ENCODE peak calls at places on chromosomes 13 and 19, in six cellular contexts. R, Q, T, V, L and K are unnamed samples.
A peak's percentile ranks its signal among the peaks of the same experiment; 100 is the strongest.

GRCh38 chr19:10006335-10006708 is 4.0 kb downstream of the COL5A3 start:
- DNase-seq in T (peak; percentile 72), Q (peak; percentile 62), R (no peak), L (no peak), V (no peak), K (peak; percentile 60)

GRCh38 chr13:41643502-41643901 is 186.2 kb downstream of the RGCC start:
- DNase-seq in L (no peak), T (no peak), R (no peak), Q (no peak), V (no peak), K (no peak)

GRCh38 chr13:23414682-23415081 is 18.8 kb downstream of the SACS start:
- DNase-seq in L (no peak), T (no peak), V (no peak), Q (no peak), R (no peak), K (no peak)

GRCh38 chr19:3183721-3184641 is 1.7 kb upstream of the NCLN start:
- DNase-seq in L (no peak), T (no peak), R (no peak), V (no peak), Q (no peak), K (no peak)

GRCh38 chr13:62287764-62288163 is 872.1 kb upstream of the PCDH20 start:
- DNase-seq in T (no peak), Q (no peak), R (no peak), V (no peak), L (no peak), K (no peak)

GRCh38 chr19:48842744-48843162 is 6.5 kb upstream of the HSD17B14 start:
- DNase-seq in L (no peak), T (peak; percentile 37), Q (peak; percentile 62), R (no peak), V (no peak), K (peak; percentile 63)

GRCh38 chr13:40576369-40576768 is 90.1 kb downstream of the FOXO1 start:
- DNase-seq in T (no peak), R (no peak), L (no peak), Q (no peak), V (no peak), K (no peak)

GRCh38 chr19:56821675-56822074 is 18.9 kb downstream of the PEG3 start:
- DNase-seq in R (no peak), T (no peak), L (no peak), V (no peak), Q (no peak), K (no peak)

GRCh38 chr13:83499286-83499685 is 383.0 kb downstream of the SLITRK1 start:
- DNase-seq in R (no peak), L (no peak), V (no peak), Q (no peak), T (no peak), K (no peak)

GRCh38 chr19:49413348-49413747 is 9.9 kb downstream of the PTH2 start:
- DNase-seq in R (no peak), L (no peak), V (no peak), T (no peak), Q (no peak), K (no peak)

GRCh38 chr13:102678339-102679122 is 16.3 kb downstream of the METTL21C start:
- DNase-seq in L (no peak), V (no peak), R (no peak), Q (no peak), T (no peak), K (no peak)

GRCh38 chr13:48192536-48192935 is 40.5 kb upstream of the ITM2B start:
- DNase-seq in L (no peak), T (no peak), Q (no peak), V (no peak), R (no peak), K (no peak)

GRCh38 chr13:89695343-89696257 is 1651.9 kb upstream of the MIR17HG start:
- DNase-seq in R (peak; percentile 34), V (no peak), L (no peak), T (no peak), Q (no peak), K (peak; percentile 69)

GRCh38 chr19:55495646-55496349 is 7.6 kb downstream of the SSC5D start:
- DNase-seq in T (no peak), V (no peak), Q (no peak), R (no peak), L (no peak), K (no peak)

GRCh38 chr19:32580901-32581703 is at the start of gene PDCD5:
- DNase-seq in Q (peak; percentile 97), V (peak; percentile 59), R (peak; percentile 83), T (peak; percentile 97), L (peak; percentile 98), K (peak; percentile 96)
- TF ChIP-seq CTCF in Q (no peak), V (no peak), R (no peak), T (no peak), L (no peak), K (no peak)

DNA sequence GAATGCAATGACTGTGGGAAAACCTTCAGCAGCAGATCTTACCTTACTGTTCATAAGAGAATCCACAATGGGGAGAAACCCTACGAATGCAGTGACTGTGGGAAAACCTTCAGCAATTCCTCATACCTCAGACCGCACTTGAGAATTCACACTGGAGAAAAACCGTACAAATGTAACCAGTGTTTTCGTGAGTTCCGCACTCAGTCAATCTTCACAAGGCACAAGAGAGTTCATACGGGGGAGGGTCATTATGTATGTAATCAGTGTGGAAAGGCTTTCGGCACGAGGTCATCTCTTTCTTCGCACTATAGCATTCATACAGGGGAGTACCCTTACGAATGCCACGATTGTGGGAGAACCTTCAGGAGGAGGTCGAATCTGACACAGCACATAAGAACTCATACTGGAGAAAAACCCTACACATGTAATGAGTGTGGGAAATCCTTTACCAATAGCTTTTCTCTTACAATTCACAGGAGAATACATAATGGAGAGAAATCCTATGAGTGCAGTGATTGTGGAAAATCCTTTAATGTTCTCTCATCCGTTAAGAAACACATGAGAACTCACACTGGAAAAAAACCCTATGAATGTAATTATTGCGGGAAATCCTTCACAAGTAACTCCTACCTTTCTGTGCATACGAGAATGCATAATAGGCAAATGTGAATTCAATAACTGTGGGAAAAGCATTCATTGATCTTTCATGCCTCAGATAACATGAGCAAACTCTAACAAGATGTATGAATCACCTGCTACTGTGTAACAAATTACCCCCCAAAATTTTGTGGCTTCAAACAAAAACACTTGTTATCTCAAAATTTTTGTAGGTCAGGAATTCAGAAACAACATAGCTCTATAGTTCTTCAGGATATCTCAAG is 13.8 kb downstream of the ZNF557 start:
- DNase-seq in V (no peak), L (no peak), R (no peak), Q (no peak), T (no peak), K (peak; percentile 54)
- H3K4me3 ChIP-seq in V (no peak overlapping the region), L (no peak overlapping the region), R (no peak overlapping the region), Q (no peak overlapping the region), T (no peak overlapping the region), K (no peak overlapping the region)

GRCh38 chr13:91347996-91348905 is 764 bp downstream of the MIR17HG start:
- DNase-seq in V (no peak), Q (peak; percentile 62), T (peak; percentile 43), R (no peak), L (peak; percentile 67), K (peak; percentile 53)
- TF ChIP-seq CTCF in V (no peak), Q (no peak), T (no peak), R (no peak), L (peak; percentile 20), K (no peak)

DNA sequence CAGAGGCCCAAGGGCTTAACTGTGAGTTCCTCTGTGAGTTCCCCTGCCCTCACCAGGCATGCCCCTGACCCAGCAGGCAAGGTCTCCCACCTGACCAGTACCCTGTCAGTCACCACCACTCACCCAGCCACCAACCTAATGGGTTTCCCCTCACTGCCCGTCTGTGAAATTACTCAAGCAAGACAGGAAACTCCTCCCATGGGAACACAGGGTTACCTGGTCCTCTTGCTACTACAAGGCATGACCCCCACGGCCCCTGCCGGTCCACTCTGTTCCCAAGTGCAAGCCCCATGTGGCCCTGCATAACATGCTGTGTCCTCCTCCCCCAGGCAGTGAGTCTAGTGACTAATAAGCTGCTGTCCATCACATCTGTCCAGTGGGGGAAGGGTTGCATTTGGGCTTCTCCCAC is 8.0 kb upstream of the DHRS12 start:
- DNase-seq in Q (no peak), T (no peak), R (no peak), V (no peak), L (no peak), K (no peak)
- H3K4me3 ChIP-seq in Q (no peak overlapping the region), T (no peak overlapping the region), R (no peak overlapping the region), V (no peak overlapping the region), L (no peak overlapping the region), K (no peak overlapping the region)

DNA sequence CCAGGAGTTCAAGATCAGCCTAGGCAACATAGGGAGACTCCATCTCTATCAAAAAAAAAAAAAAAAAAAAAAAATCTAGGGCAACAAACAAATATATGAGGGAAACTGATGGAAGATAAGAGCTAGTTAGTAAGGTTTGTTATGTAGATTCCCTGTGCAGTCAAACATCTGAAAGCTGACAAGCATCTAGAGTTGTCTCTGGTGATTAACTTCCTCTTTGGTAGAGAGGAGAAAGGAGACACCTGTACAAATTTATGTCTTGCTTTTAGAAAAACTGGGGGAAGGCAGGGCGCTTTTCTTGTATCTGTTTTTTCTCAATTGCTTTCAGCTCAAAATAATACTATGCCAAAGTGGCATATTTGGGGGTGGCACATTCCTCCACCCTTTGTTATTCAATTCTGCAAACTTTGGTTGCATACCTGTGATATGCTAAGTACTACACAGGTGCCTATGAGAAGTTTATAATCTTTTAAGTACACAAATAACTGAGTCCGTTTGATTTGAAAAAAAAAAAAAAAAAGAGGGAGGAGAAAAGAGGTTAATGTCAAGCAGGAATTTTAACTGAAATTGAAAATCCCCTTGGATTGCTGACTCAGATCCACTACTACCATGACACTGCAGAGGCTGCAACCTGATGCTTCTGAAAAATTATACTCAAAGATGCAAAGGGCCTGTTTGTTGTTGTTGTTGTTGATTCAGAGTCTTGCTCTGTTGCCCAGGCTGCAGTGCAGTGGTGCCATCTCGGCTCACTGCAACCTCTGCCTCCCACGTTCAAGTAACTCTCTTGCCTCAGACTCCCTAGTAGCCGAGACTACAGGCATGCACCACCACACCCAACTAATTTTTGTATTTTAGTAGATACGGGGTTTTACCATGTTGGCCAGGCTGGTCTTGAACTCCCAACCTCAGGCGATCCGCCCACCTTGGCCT is 164.8 kb upstream of the NBEA start:
- DNase-seq in V (no peak), R (no peak), Q (no peak), T (no peak), L (no peak), K (no peak)
- TF ChIP-seq CTCF in V (no peak), R (no peak), Q (no peak), T (no peak), L (no peak), K (no peak)

GRCh38 chr19:47679922-47680857 is 33.0 kb upstream of the EHD2 start:
- DNase-seq in V (no peak), L (no peak), T (no peak), Q (no peak), R (no peak), K (no peak)
- H3K4me3 ChIP-seq in V (no peak overlapping the region), L (no peak overlapping the region), T (no peak overlapping the region), Q (no peak overlapping the region), R (no peak overlapping the region), K (no peak overlapping the region)

DNA sequence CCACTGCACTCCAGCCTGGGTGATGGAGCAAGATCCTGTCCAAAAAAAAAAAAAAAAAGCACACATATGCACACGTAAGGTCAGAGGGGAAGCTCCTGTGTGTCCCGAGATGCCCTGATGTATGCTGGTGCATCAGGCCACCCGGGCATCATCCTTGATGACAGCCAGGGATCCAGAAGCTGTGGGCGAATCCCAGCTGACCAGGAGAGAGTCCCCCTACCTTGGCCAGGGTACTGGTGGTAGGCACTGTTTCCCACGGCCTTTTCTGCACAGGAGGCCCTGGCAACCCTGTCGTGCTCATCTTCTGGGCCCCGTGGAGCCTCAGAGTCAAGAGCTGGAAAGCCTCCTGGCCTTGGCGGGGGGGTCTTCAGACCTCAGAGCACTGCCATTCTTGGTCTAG is 14.0 kb downstream of the MYDGF start:
- DNase-seq in R (no peak), L (no peak), T (no peak), Q (no peak), V (no peak), K (no peak)
- TF ChIP-seq CTCF in R (no peak), L (no peak), T (no peak), Q (no peak), V (no peak), K (no peak)